ENCODE peak calls at places on chromosomes 5 and 9, in eight cellular contexts. One of them, this sample, is unnamed. For H3K36me3, the result is how much of the 10 kb centered on the place peaks cover.

GRCh38 chr5:35212006-35212982 is 18.0 kb downstream of the PRLR start:
- DNase-seq in tibial nerve: no peak
- DNase-seq in SK-N-SH: no peak
- DNase-seq in stomach: no peak
- DNase-seq in suprapubic skin: no peak
- DNase-seq in K562: no peak
- DNase-seq in transverse colon: no peak
- DNase-seq in ovary: no peak
- DNase-seq in this sample: no peak

GRCh38 chr5:88942967-88943291 is 59.9 kb upstream of the MEF2C start:
- DNase-seq in SK-N-SH: no peak
- DNase-seq in stomach: no peak
- DNase-seq in K562: no peak
- DNase-seq in tibial nerve: no peak
- DNase-seq in transverse colon: no peak
- DNase-seq in suprapubic skin: no peak
- DNase-seq in ovary: peak
- DNase-seq in this sample: no peak

GRCh38 chr5:149471406-149472183 is 79.6 kb downstream of the CSNK1A1 start:
- DNase-seq in SK-N-SH: no peak
- DNase-seq in ovary: no peak
- DNase-seq in transverse colon: peak
- DNase-seq in tibial nerve: no peak
- DNase-seq in K562: no peak
- DNase-seq in stomach: peak
- DNase-seq in suprapubic skin: no peak
- DNase-seq in this sample: no peak

GRCh38 chr5:150447188-150447587 is 2.4 kb downstream of the RPS14 start:
- DNase-seq in ovary: no peak
- DNase-seq in tibial nerve: no peak
- DNase-seq in transverse colon: no peak
- DNase-seq in K562: no peak
- DNase-seq in SK-N-SH: no peak
- DNase-seq in suprapubic skin: no peak
- DNase-seq in stomach: no peak
- DNase-seq in this sample: no peak

GRCh38 chr5:53359906-53360305 is 120.5 kb upstream of the FST start:
- DNase-seq in ovary: no peak
- DNase-seq in stomach: no peak
- DNase-seq in suprapubic skin: no peak
- DNase-seq in K562: no peak
- DNase-seq in SK-N-SH: no peak
- DNase-seq in transverse colon: no peak
- DNase-seq in tibial nerve: no peak
- DNase-seq in this sample: no peak

GRCh38 chr5:158194561-158194961 is 335.6 kb upstream of the CLINT1 start:
- DNase-seq in SK-N-SH: no peak
- DNase-seq in K562: no peak
- DNase-seq in stomach: no peak
- DNase-seq in transverse colon: no peak
- DNase-seq in ovary: no peak
- DNase-seq in suprapubic skin: no peak
- DNase-seq in tibial nerve: no peak
- DNase-seq in this sample: no peak

GRCh38 chr5:104189909-104190308 is 627.3 kb upstream of the NUDT12 start:
- DNase-seq in SK-N-SH: peak
- DNase-seq in tibial nerve: no peak
- DNase-seq in ovary: no peak
- DNase-seq in suprapubic skin: no peak
- DNase-seq in K562: peak
- DNase-seq in transverse colon: no peak
- DNase-seq in stomach: no peak
- DNase-seq in this sample: no peak

GRCh38 chr5:148998174-148998797 is 64.6 kb downstream of the SH3TC2 start:
- DNase-seq in stomach: no peak
- DNase-seq in K562: peak
- DNase-seq in transverse colon: no peak
- DNase-seq in suprapubic skin: no peak
- DNase-seq in ovary: no peak
- DNase-seq in tibial nerve: peak
- DNase-seq in SK-N-SH: peak
- DNase-seq in this sample: no peak

GRCh38 chr9:107334103-107334776 is 51.2 kb downstream of the RAD23B start:
- DNase-seq in transverse colon: no peak
- DNase-seq in tibial nerve: no peak
- DNase-seq in stomach: no peak
- DNase-seq in K562: no peak
- DNase-seq in suprapubic skin: no peak
- DNase-seq in ovary: no peak
- DNase-seq in SK-N-SH: no peak
- DNase-seq in this sample: no peak

GRCh38 chr9:107333363-107333762 is 50.3 kb downstream of the RAD23B start:
- DNase-seq in SK-N-SH: no peak
- DNase-seq in stomach: no peak
- DNase-seq in ovary: no peak
- DNase-seq in suprapubic skin: no peak
- DNase-seq in K562: no peak
- DNase-seq in transverse colon: no peak
- DNase-seq in tibial nerve: no peak
- DNase-seq in this sample: no peak

GRCh38 chr9:107328510-107328909 is 45.4 kb downstream of the RAD23B start:
- DNase-seq in tibial nerve: no peak
- DNase-seq in SK-N-SH: no peak
- DNase-seq in suprapubic skin: no peak
- DNase-seq in stomach: no peak
- DNase-seq in transverse colon: no peak
- DNase-seq in ovary: no peak
- DNase-seq in K562: no peak
- DNase-seq in this sample: no peak

GRCh38 chr9:107332883-107333282 is 49.8 kb downstream of the RAD23B start:
- DNase-seq in K562: no peak
- DNase-seq in suprapubic skin: no peak
- DNase-seq in transverse colon: no peak
- DNase-seq in ovary: no peak
- DNase-seq in stomach: no peak
- DNase-seq in SK-N-SH: no peak
- DNase-seq in tibial nerve: no peak
- DNase-seq in this sample: no peak

GRCh38 chr9:107330420-107330819 is 47.3 kb downstream of the RAD23B start:
- DNase-seq in tibial nerve: no peak
- DNase-seq in SK-N-SH: no peak
- DNase-seq in ovary: no peak
- DNase-seq in K562: no peak
- DNase-seq in transverse colon: no peak
- DNase-seq in suprapubic skin: no peak
- DNase-seq in stomach: no peak
- DNase-seq in this sample: no peak
- H3K36me3 ChIP-seq in tibial nerve: half or more
- H3K36me3 ChIP-seq in SK-N-SH: half or more
- H3K36me3 ChIP-seq in ovary: under half
- H3K36me3 ChIP-seq in K562: half or more
- H3K36me3 ChIP-seq in transverse colon: under half
- H3K36me3 ChIP-seq in suprapubic skin: half or more
- H3K36me3 ChIP-seq in stomach: half or more
- H3K36me3 ChIP-seq in this sample: half or more

DNA sequence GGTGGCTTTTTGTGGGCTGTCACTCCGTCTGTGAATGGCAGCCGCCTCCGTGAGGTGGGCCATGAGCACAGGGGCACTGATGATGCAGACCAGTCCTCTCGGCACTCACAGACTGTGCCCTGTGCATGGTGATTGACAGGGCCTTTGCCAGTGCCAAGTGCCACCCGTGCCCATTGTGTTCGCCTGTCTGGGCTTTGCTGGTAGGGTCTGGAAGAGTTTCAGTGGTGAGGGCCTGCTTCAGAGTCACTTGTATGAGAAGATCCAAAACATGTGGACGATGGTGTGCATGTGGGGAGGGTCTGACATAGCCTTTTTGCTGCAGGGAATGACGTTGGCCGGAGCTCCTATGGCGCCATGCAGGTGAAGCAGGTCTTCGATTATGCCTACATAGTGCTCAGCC is 34.9 kb downstream of the TENT4A start:
- DNase-seq in SK-N-SH: no peak
- DNase-seq in ovary: no peak
- DNase-seq in stomach: no peak
- DNase-seq in K562: no peak
- DNase-seq in transverse colon: peak
- DNase-seq in tibial nerve: no peak
- DNase-seq in suprapubic skin: no peak
- DNase-seq in this sample: peak
- TF ChIP-seq CTCF in SK-N-SH: no peak
- TF ChIP-seq CTCF in ovary: no peak
- TF ChIP-seq CTCF in stomach: no peak
- TF ChIP-seq CTCF in K562: no peak
- TF ChIP-seq CTCF in transverse colon: no peak
- TF ChIP-seq CTCF in tibial nerve: no peak
- TF ChIP-seq CTCF in suprapubic skin: no peak
- TF ChIP-seq CTCF in this sample: no peak

GRCh38 chr5:172172912-172173591 is 15.0 kb downstream of the STK10 start:
- DNase-seq in stomach: no peak
- DNase-seq in suprapubic skin: no peak
- DNase-seq in SK-N-SH: peak
- DNase-seq in ovary: no peak
- DNase-seq in tibial nerve: no peak
- DNase-seq in K562: no peak
- DNase-seq in transverse colon: no peak
- DNase-seq in this sample: no peak

GRCh38 chr5:172175263-172175719 is 12.7 kb downstream of the STK10 start:
- DNase-seq in stomach: peak
- DNase-seq in K562: no peak
- DNase-seq in suprapubic skin: no peak
- DNase-seq in transverse colon: peak
- DNase-seq in tibial nerve: no peak
- DNase-seq in SK-N-SH: no peak
- DNase-seq in ovary: no peak
- DNase-seq in this sample: peak

GRCh38 chr5:172171118-172171775 is 16.8 kb downstream of the STK10 start:
- DNase-seq in tibial nerve: no peak
- DNase-seq in stomach: no peak
- DNase-seq in K562: no peak
- DNase-seq in SK-N-SH: no peak
- DNase-seq in transverse colon: no peak
- DNase-seq in suprapubic skin: no peak
- DNase-seq in ovary: no peak
- DNase-seq in this sample: no peak

GRCh38 chr5:172177232-172177631 is 10.8 kb downstream of the STK10 start:
- DNase-seq in K562: no peak
- DNase-seq in tibial nerve: no peak
- DNase-seq in SK-N-SH: no peak
- DNase-seq in transverse colon: no peak
- DNase-seq in stomach: no peak
- DNase-seq in suprapubic skin: no peak
- DNase-seq in ovary: no peak
- DNase-seq in this sample: no peak

GRCh38 chr5:172173771-172174170 is 14.3 kb downstream of the STK10 start:
- DNase-seq in transverse colon: no peak
- DNase-seq in K562: no peak
- DNase-seq in suprapubic skin: no peak
- DNase-seq in SK-N-SH: no peak
- DNase-seq in stomach: no peak
- DNase-seq in tibial nerve: no peak
- DNase-seq in ovary: no peak
- DNase-seq in this sample: no peak
- TF ChIP-seq EP300 in transverse colon: no peak
- TF ChIP-seq EP300 in K562: no peak
- TF ChIP-seq EP300 in suprapubic skin: no peak
- TF ChIP-seq EP300 in SK-N-SH: no peak
- TF ChIP-seq EP300 in stomach: no peak
- TF ChIP-seq EP300 in tibial nerve: no peak
- TF ChIP-seq EP300 in ovary: no peak
- TF ChIP-seq EP300 in this sample: no peak

DNA sequence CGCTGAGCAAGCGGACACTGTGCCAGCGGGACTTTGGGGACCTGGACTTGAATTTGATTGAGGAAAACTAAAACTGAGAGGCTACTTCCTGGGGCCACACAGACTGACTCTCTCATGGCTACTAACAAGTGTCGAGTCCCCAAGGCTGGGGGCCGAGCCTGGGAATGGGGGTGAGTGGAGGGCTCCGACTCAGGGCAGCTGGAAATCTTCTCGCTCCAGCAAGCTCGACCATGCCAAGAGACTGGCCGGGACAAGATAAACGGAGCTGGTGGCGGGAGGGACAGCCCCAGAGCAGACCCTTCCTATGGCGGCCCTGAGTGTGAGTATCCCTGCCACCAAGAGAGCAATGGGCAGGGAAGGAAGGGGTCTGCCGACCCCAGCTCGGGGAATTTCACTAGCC is 5.6 kb upstream of the KDM3B start:
- DNase-seq in ovary: no peak
- DNase-seq in tibial nerve: no peak
- DNase-seq in stomach: no peak
- DNase-seq in K562: no peak
- DNase-seq in suprapubic skin: no peak
- DNase-seq in transverse colon: no peak
- DNase-seq in SK-N-SH: no peak
- DNase-seq in this sample: no peak
- H3K36me3 ChIP-seq in ovary: under half
- H3K36me3 ChIP-seq in tibial nerve: half or more
- H3K36me3 ChIP-seq in stomach: half or more
- H3K36me3 ChIP-seq in K562: half or more
- H3K36me3 ChIP-seq in suprapubic skin: half or more
- H3K36me3 ChIP-seq in transverse colon: under half
- H3K36me3 ChIP-seq in SK-N-SH: under half
- H3K36me3 ChIP-seq in this sample: half or more